ENCODE peak calls at places on chromosomes 3 and 15, in six cellular contexts. S, E, N, B, Q and R are unnamed samples.

GRCh38 chr15:40097968-40098476 is 10.7 kb downstream of the BMF start:
- DNase-seq in B (peak), E (peak), S (no peak), N (no peak), Q (no peak), R (no peak)

GRCh38 chr3:112132975-112133448 is at the start of gene GCSAM:
- DNase-seq in B (peak), Q (no peak), E (peak), S (peak), N (peak), R (no peak)

GRCh38 chr3:197426161-197426566 is 127.8 kb upstream of the DLG1 start:
- DNase-seq in N (no peak), E (no peak), Q (no peak), B (no peak), S (no peak), R (no peak)

GRCh38 chr15:69093614-69094013 is 66.8 kb upstream of the GLCE start:
- DNase-seq in B (no peak), Q (no peak), E (no peak), N (no peak), S (no peak), R (no peak)

GRCh38 chr15:44427756-44428724 is 611 bp downstream of the CTDSPL2 start:
- DNase-seq in B (no peak), Q (no peak), E (no peak), N (no peak), S (peak), R (no peak)

GRCh38 chr3:15713364-15713763 is 84.4 kb downstream of the ANKRD28 start:
- DNase-seq in Q (no peak), S (no peak), B (no peak), E (no peak), N (no peak), R (no peak)

GRCh38 chr3:174495928-174496327 is 363.2 kb upstream of the NAALADL2 start:
- DNase-seq in N (no peak), Q (no peak), E (no peak), S (no peak), B (no peak), R (no peak)

GRCh38 chr3:160852856-160853255 is 96.8 kb downstream of the PPM1L start:
- DNase-seq in S (no peak), Q (no peak), N (no peak), B (no peak), E (no peak), R (peak)

GRCh38 chr3:184289426-184289938 is 9.6 kb upstream of the PSMD2 start:
- DNase-seq in B (peak), E (peak), S (peak), N (peak), Q (no peak), R (peak)

GRCh38 chr15:55909036-55909811 is 84.2 kb downstream of the NEDD4 start:
- DNase-seq in E (no peak), S (no peak), Q (no peak), N (no peak), B (no peak), R (no peak)

GRCh38 chr3:45628746-45629145 is 34.2 kb downstream of the LIMD1 start:
- DNase-seq in B (no peak), N (no peak), Q (no peak), E (no peak), S (no peak), R (no peak)

GRCh38 chr3:23316924-23317323 is 113.8 kb downstream of the UBE2E2 start:
- DNase-seq in S (no peak), N (no peak), B (peak), E (no peak), Q (no peak), R (no peak)

GRCh38 chr15:69482686-69483256 is 30.2 kb downstream of the RPLP1 start:
- DNase-seq in N (no peak), S (no peak), B (no peak), Q (no peak), E (no peak), R (no peak)

GRCh38 chr3:49787182-49787464 is 781 bp upstream of the IP6K1 start:
- DNase-seq in B (no peak), Q (no peak), N (no peak), S (no peak), E (no peak), R (no peak)

GRCh38 chr3:143786229-143787199 is 61.8 kb downstream of the SLC9A9 start:
- DNase-seq in S (no peak), Q (no peak), B (peak), E (no peak), N (no peak), R (no peak)

GRCh38 chr3:195270079-195270349 is 945 bp downstream of the XXYLT1 start:
- DNase-seq in N (no peak), B (no peak), E (no peak), Q (no peak), S (no peak), R (no peak)

GRCh38 chr3:59391131-59391530 is 341.3 kb upstream of the CFAP20DC start:
- DNase-seq in B (no peak), Q (no peak), S (no peak), N (no peak), E (no peak), R (no peak)

GRCh38 chr3:12943124-12944021 is 102.0 kb upstream of the RPL32 start:
- DNase-seq in N (no peak), E (no peak), Q (no peak), S (no peak), B (peak), R (no peak)

GRCh38 chr3:133895208-133896001 is at the start of gene RAB6B:
- DNase-seq in Q (peak), S (peak), N (peak), E (peak), B (peak), R (no peak)

GRCh38 chr3:168249048-168249538 is 153.4 kb upstream of the GOLIM4 start:
- DNase-seq in B (no peak), E (no peak), N (no peak), S (no peak), Q (no peak), R (no peak)

GRCh38 chr3:28226020-28226419 is 15.4 kb upstream of the CMC1 start:
- DNase-seq in B (no peak), Q (no peak), S (no peak), E (no peak), N (no peak), R (no peak)

GRCh38 chr3:179716811-179717210 is 64.0 kb downstream of the USP13 start:
- DNase-seq in N (no peak), Q (no peak), B (no peak), S (peak), E (no peak), R (no peak)

GRCh38 chr15:81957698-81958097 is 88.1 kb downstream of the MEX3B start:
- DNase-seq in S (no peak), B (no peak), N (no peak), Q (no peak), E (no peak), R (no peak)